ENCODE peak calls at places on chromosomes 7 and 10, in six cellular contexts. E, B, P, J, G and H are unnamed samples.

GRCh38 chr10:62779487-62780248 is 24.9 kb upstream of the ADO start:
- DNase-seq in E (no peak), B (no peak), P (peak; percentile 84), J (no peak), G (no peak), H (no peak)

GRCh38 chr7:5452937-5453540 is 29.4 kb upstream of the TNRC18 start:
- DNase-seq in E (no peak), B (peak; percentile 50), P (no peak), J (peak; percentile 61), G (no peak), H (no peak)

GRCh38 chr7:15140431-15140830 is 237.9 kb upstream of the DGKB start:
- DNase-seq in E (no peak), B (no peak), P (no peak), J (no peak), G (no peak), H (no peak)

GRCh38 chr7:157617401-157617800 is 280.6 kb downstream of the DNAJB6 start:
- DNase-seq in E (no peak), B (peak; percentile 22), P (no peak), J (no peak), G (no peak), H (no peak)

GRCh38 chr7:29039747-29040569 is 81.8 kb upstream of the TRIL start:
- DNase-seq in E (no peak), B (no peak), P (no peak), J (no peak), G (no peak), H (no peak)

GRCh38 chr7:45992831-45993230 is 71.8 kb upstream of the IGFBP3 start:
- DNase-seq in E (no peak), B (no peak), P (no peak), J (no peak), G (no peak), H (no peak)

GRCh38 chr7:72924748-72925545 is at the start of gene POM121:
- DNase-seq in E (peak; percentile 87), B (peak; percentile 89), P (peak; percentile 76), J (peak; percentile 96), G (peak; percentile 90), H (peak; percentile 85)

GRCh38 chr7:69661342-69661741 is 63.1 kb downstream of the AUTS2 start:
- DNase-seq in E (no peak), B (no peak), P (no peak), J (no peak), G (no peak), H (no peak)

GRCh38 chr10:132310701-132311337 is 3.1 kb upstream of the STK32C start:
- DNase-seq in E (no peak), B (no peak), P (no peak), J (no peak), G (no peak), H (no peak)

GRCh38 chr10:122555431-122555830 is 5.1 kb upstream of the DMBT1 start:
- DNase-seq in E (peak; percentile 49), B (no peak), P (no peak), J (no peak), G (no peak), H (peak; percentile 25)